ENCODE peak calls at places on chromosomes 16 and 17, in seven cellular contexts. One of them, this sample, is unnamed. For H3K4me1, the result is how much of the 10 kb centered on the place peaks cover.

GRCh38 chr16:55685973-55686372 is 30.2 kb downstream of the SLC6A2 start:
- DNase-seq in tibial nerve: no peak
- DNase-seq in K562: no peak
- DNase-seq in ovary: no peak
- DNase-seq in stomach: no peak
- DNase-seq in esophagus muscularis mucosa: no peak
- DNase-seq in A549: no peak
- DNase-seq in this sample: no peak

GRCh38 chr16:62256406-62256805 is 220.2 kb upstream of the CDH8 start:
- DNase-seq in K562: no peak
- DNase-seq in esophagus muscularis mucosa: no peak
- DNase-seq in tibial nerve: no peak
- DNase-seq in ovary: no peak
- DNase-seq in A549: no peak
- DNase-seq in stomach: no peak
- DNase-seq in this sample: no peak

GRCh38 chr17:64056269-64057005 is 36.0 kb upstream of the ICAM2 start:
- DNase-seq in A549: no peak
- DNase-seq in K562: no peak
- DNase-seq in stomach: no peak
- DNase-seq in esophagus muscularis mucosa: no peak
- DNase-seq in tibial nerve: no peak
- DNase-seq in ovary: no peak
- DNase-seq in this sample: peak

GRCh38 chr16:74811911-74812310 is 37.3 kb upstream of the FA2H start:
- DNase-seq in tibial nerve: no peak
- DNase-seq in K562: no peak
- DNase-seq in ovary: no peak
- DNase-seq in A549: no peak
- DNase-seq in stomach: no peak
- DNase-seq in esophagus muscularis mucosa: peak
- DNase-seq in this sample: no peak

GRCh38 chr16:56371383-56371937 is 53.9 kb downstream of the AMFR start:
- DNase-seq in K562: no peak
- DNase-seq in tibial nerve: no peak
- DNase-seq in stomach: no peak
- DNase-seq in esophagus muscularis mucosa: peak
- DNase-seq in ovary: no peak
- DNase-seq in A549: no peak
- DNase-seq in this sample: no peak

GRCh38 chr17:74729866-74730265 is 7.2 kb upstream of the RAB37 start:
- DNase-seq in stomach: no peak
- DNase-seq in A549: no peak
- DNase-seq in esophagus muscularis mucosa: no peak
- DNase-seq in tibial nerve: no peak
- DNase-seq in ovary: no peak
- DNase-seq in K562: no peak
- DNase-seq in this sample: no peak

GRCh38 chr17:35252646-35253045 is 9.8 kb downstream of the SLFN5 start:
- DNase-seq in K562: no peak
- DNase-seq in ovary: no peak
- DNase-seq in stomach: no peak
- DNase-seq in A549: no peak
- DNase-seq in tibial nerve: peak
- DNase-seq in esophagus muscularis mucosa: no peak
- DNase-seq in this sample: no peak

GRCh38 chr16:86066755-86067154 is 167.8 kb downstream of the IRF8 start:
- DNase-seq in K562: no peak
- DNase-seq in tibial nerve: no peak
- DNase-seq in stomach: no peak
- DNase-seq in esophagus muscularis mucosa: no peak
- DNase-seq in A549: no peak
- DNase-seq in ovary: no peak
- DNase-seq in this sample: no peak

GRCh38 chr16:82658796-82659195 is 32.0 kb downstream of the CDH13 start:
- DNase-seq in ovary: no peak
- DNase-seq in K562: no peak
- DNase-seq in A549: no peak
- DNase-seq in stomach: no peak
- DNase-seq in esophagus muscularis mucosa: no peak
- DNase-seq in tibial nerve: no peak
- DNase-seq in this sample: no peak

GRCh38 chr17:41140360-41141132 is at the start of gene KRTAP4-6:
- DNase-seq in ovary: no peak
- DNase-seq in stomach: no peak
- DNase-seq in tibial nerve: no peak
- DNase-seq in K562: no peak
- DNase-seq in A549: no peak
- DNase-seq in esophagus muscularis mucosa: no peak
- DNase-seq in this sample: no peak

DNA sequence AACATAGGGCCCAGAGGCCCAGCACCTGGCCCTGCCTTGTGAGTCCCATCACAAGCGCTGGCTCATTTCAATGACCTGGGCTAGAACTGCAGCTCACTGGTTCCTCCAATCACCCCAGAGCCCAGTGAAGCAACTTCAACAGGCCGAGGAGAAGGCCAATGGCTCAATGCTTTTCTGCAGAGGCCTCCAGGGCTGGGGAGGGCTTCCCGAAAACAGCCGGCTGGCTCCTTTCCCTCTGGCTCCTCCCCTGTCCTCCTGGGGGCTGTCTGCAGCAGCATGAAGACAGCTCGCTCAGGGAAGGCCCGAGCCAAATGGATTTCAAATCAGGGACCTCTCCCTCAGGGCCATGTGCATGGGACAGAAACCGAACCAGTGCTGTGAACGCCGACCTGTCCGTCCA is 121.6 kb downstream of the ZNF423 start:
- DNase-seq in K562: no peak
- DNase-seq in A549: no peak
- DNase-seq in stomach: no peak
- DNase-seq in tibial nerve: peak
- DNase-seq in ovary: no peak
- DNase-seq in esophagus muscularis mucosa: no peak
- DNase-seq in this sample: no peak
- H3K4me1 ChIP-seq in K562: under half
- H3K4me1 ChIP-seq in A549: under half
- H3K4me1 ChIP-seq in stomach: under half
- H3K4me1 ChIP-seq in tibial nerve: under half
- H3K4me1 ChIP-seq in ovary: under half
- H3K4me1 ChIP-seq in esophagus muscularis mucosa: under half
- H3K4me1 ChIP-seq in this sample: under half

DNA sequence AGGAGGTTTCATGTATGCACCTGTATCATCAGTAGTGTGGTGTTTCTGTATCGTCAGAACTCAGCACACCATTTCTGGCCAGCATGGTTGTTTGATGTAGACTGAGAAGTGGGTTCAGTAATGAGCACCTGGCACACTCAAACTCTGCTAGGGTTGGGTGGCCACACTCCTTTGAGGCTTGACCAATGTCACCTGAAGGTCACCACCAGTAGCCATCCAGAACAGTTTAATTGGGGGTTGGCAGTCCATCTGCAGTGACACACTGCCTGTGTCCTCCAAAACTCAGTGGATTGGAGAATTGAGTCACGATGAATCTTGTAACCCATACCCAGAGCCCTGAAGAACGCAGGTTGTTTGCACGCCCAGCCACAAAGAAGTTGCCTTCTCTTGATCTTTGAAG is 86.8 kb upstream of the HSBP1 start:
- DNase-seq in tibial nerve: no peak
- DNase-seq in ovary: no peak
- DNase-seq in A549: no peak
- DNase-seq in esophagus muscularis mucosa: no peak
- DNase-seq in K562: no peak
- DNase-seq in stomach: no peak
- DNase-seq in this sample: no peak
- TF ChIP-seq EP300 in tibial nerve: no peak
- TF ChIP-seq EP300 in ovary: no peak
- TF ChIP-seq EP300 in A549: no peak
- TF ChIP-seq EP300 in esophagus muscularis mucosa: no peak
- TF ChIP-seq EP300 in K562: no peak
- TF ChIP-seq EP300 in stomach: no peak
- TF ChIP-seq EP300 in this sample: no peak

DNA sequence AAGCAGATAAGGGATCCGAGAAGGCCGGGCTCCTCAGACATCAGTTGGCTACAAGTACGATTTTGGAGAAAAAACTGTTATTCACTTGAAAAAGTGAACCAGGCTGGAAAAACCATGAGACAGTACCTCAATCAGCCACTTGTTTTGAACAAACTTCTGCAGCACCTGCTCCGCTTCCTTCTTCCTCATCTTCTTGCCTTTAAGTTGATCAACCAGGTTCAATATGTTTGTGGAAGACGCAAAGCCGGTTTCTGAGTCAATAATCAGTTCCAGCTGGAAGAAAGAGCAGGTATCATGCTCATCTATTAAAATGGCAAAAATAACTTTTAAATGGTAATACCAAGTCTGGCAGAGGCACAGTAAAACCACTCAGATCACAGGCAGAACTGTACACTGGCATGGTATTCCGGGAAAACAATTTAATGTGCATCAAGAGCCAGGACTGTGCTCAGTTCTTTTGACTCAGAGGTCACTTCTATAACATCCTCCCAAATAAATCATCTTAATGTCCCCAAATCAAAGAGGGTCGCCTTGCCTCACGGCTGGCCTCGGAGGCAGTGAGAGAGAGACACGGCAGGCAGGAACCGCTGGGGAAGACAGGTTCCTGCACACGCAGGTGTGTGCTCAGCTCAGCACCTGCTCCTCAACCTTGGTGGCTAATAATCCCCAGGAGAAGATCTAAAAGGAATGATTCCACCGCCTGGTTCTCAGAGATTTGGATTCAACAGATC is 29.7 kb downstream of the KDM8 start:
- DNase-seq in K562: no peak
- DNase-seq in tibial nerve: no peak
- DNase-seq in stomach: no peak
- DNase-seq in A549: no peak
- DNase-seq in ovary: no peak
- DNase-seq in esophagus muscularis mucosa: no peak
- DNase-seq in this sample: no peak
- H3K4me1 ChIP-seq in K562: under half
- H3K4me1 ChIP-seq in tibial nerve: half or more
- H3K4me1 ChIP-seq in stomach: half or more
- H3K4me1 ChIP-seq in A549: under half
- H3K4me1 ChIP-seq in ovary: under half
- H3K4me1 ChIP-seq in esophagus muscularis mucosa: half or more
- H3K4me1 ChIP-seq in this sample: under half

GRCh38 chr16:1271380-1271749 is 15.5 kb downstream of the TPSD1 start:
- DNase-seq in ovary: no peak
- DNase-seq in A549: no peak
- DNase-seq in tibial nerve: no peak
- DNase-seq in stomach: no peak
- DNase-seq in esophagus muscularis mucosa: no peak
- DNase-seq in K562: no peak
- DNase-seq in this sample: no peak

GRCh38 chr16:1276580-1276878 is 20.7 kb downstream of the TPSD1 start:
- DNase-seq in A549: no peak
- DNase-seq in ovary: no peak
- DNase-seq in K562: no peak
- DNase-seq in tibial nerve: no peak
- DNase-seq in stomach: no peak
- DNase-seq in esophagus muscularis mucosa: no peak
- DNase-seq in this sample: no peak

GRCh38 chr16:1273816-1274215 is 17.9 kb downstream of the TPSD1 start:
- DNase-seq in ovary: no peak
- DNase-seq in esophagus muscularis mucosa: no peak
- DNase-seq in A549: no peak
- DNase-seq in tibial nerve: no peak
- DNase-seq in K562: no peak
- DNase-seq in stomach: no peak
- DNase-seq in this sample: peak

GRCh38 chr16:1275791-1276579 is 20.1 kb downstream of the TPSD1 start:
- DNase-seq in esophagus muscularis mucosa: no peak
- DNase-seq in stomach: no peak
- DNase-seq in tibial nerve: no peak
- DNase-seq in K562: no peak
- DNase-seq in A549: no peak
- DNase-seq in ovary: no peak
- DNase-seq in this sample: no peak

GRCh38 chr16:1272453-1273198 is 16.8 kb downstream of the TPSD1 start:
- DNase-seq in ovary: no peak
- DNase-seq in stomach: no peak
- DNase-seq in A549: no peak
- DNase-seq in tibial nerve: no peak
- DNase-seq in esophagus muscularis mucosa: no peak
- DNase-seq in K562: no peak
- DNase-seq in this sample: no peak
- TF ChIP-seq EP300 in ovary: no peak
- TF ChIP-seq EP300 in stomach: no peak
- TF ChIP-seq EP300 in A549: no peak
- TF ChIP-seq EP300 in tibial nerve: no peak
- TF ChIP-seq EP300 in esophagus muscularis mucosa: no peak
- TF ChIP-seq EP300 in K562: no peak
- TF ChIP-seq EP300 in this sample: no peak

GRCh38 chr16:46782320-46782719 is 34.2 kb upstream of the MYLK3 start:
- DNase-seq in esophagus muscularis mucosa: no peak
- DNase-seq in stomach: no peak
- DNase-seq in tibial nerve: no peak
- DNase-seq in A549: no peak
- DNase-seq in K562: no peak
- DNase-seq in ovary: no peak
- DNase-seq in this sample: no peak
- H3K4me1 ChIP-seq in esophagus muscularis mucosa: under half
- H3K4me1 ChIP-seq in stomach: under half
- H3K4me1 ChIP-seq in tibial nerve: under half
- H3K4me1 ChIP-seq in A549: under half
- H3K4me1 ChIP-seq in K562: under half
- H3K4me1 ChIP-seq in ovary: under half
- H3K4me1 ChIP-seq in this sample: under half

DNA sequence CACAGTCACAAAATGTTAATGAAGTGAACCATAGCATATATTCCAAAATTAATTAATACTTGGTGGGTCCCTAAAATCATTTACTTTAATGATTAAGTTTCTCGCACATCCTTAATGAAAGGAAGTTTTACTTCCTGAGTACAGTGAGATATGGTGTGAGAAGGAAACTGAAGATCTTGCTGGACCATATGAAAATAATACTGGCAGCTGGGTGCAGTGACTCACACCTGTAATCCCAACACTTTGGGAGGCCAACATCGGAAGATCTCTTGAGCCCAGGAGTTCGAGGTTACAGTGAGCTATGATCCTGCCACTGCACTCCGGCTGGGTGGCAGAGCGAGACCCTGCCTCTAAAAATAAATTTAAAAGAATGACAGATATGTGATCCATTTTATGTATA is 62.5 kb downstream of the ABCA8 start:
- DNase-seq in esophagus muscularis mucosa: no peak
- DNase-seq in K562: no peak
- DNase-seq in stomach: no peak
- DNase-seq in tibial nerve: no peak
- DNase-seq in ovary: no peak
- DNase-seq in A549: no peak
- DNase-seq in this sample: no peak
- TF ChIP-seq EP300 in esophagus muscularis mucosa: no peak
- TF ChIP-seq EP300 in K562: no peak
- TF ChIP-seq EP300 in stomach: no peak
- TF ChIP-seq EP300 in tibial nerve: no peak
- TF ChIP-seq EP300 in ovary: no peak
- TF ChIP-seq EP300 in A549: no peak
- TF ChIP-seq EP300 in this sample: no peak

This sample was measured in upper lobe of left lung.